ENCODE peak calls at places on chromosomes 16 and 17, in nine cellular contexts. One of them, this sample, is unnamed.

GRCh38 chr17:76974721-76975120 is 106.5 kb downstream of the MGAT5B start:
- DNase-seq in GM23248: no peak
- DNase-seq in KBM-7: no peak
- DNase-seq in mesenteric fat pad: no peak
- DNase-seq in GM04504: no peak
- DNase-seq in Peyer's patch: no peak
- DNase-seq in CD8-positive, alpha-beta T cell: no peak
- DNase-seq in upper lobe of left lung: no peak
- DNase-seq in stimulated activated CD4-positive, alpha-beta T cell treated with anti-CD3 and anti-CD28 coated beads, Interleukin-15, amount 100 ng/mL, for 48 hours: no peak
- DNase-seq in this sample: no peak

GRCh38 chr17:78419970-78420820 is 41.7 kb downstream of the PGS1 start:
- DNase-seq in GM23248: peak
- DNase-seq in Peyer's patch: no peak
- DNase-seq in GM04504: no peak
- DNase-seq in CD8-positive, alpha-beta T cell: no peak
- DNase-seq in upper lobe of left lung: no peak
- DNase-seq in mesenteric fat pad: no peak
- DNase-seq in stimulated activated CD4-positive, alpha-beta T cell treated with anti-CD3 and anti-CD28 coated beads, Interleukin-15, amount 100 ng/mL, for 48 hours: no peak
- DNase-seq in KBM-7: no peak
- DNase-seq in this sample: no peak

GRCh38 chr16:24309222-24309905 is 53.2 kb downstream of the CACNG3 start:
- DNase-seq in upper lobe of left lung: no peak
- DNase-seq in CD8-positive, alpha-beta T cell: no peak
- DNase-seq in GM23248: peak
- DNase-seq in Peyer's patch: no peak
- DNase-seq in mesenteric fat pad: no peak
- DNase-seq in KBM-7: no peak
- DNase-seq in stimulated activated CD4-positive, alpha-beta T cell treated with anti-CD3 and anti-CD28 coated beads, Interleukin-15, amount 100 ng/mL, for 48 hours: peak
- DNase-seq in GM04504: peak
- DNase-seq in this sample: no peak

GRCh38 chr16:46690281-46691178 is 1.1 kb downstream of the ORC6 start:
- DNase-seq in Peyer's patch: no peak
- DNase-seq in GM04504: no peak
- DNase-seq in mesenteric fat pad: no peak
- DNase-seq in upper lobe of left lung: peak
- DNase-seq in KBM-7: peak
- DNase-seq in stimulated activated CD4-positive, alpha-beta T cell treated with anti-CD3 and anti-CD28 coated beads, Interleukin-15, amount 100 ng/mL, for 48 hours: no peak
- DNase-seq in GM23248: peak
- DNase-seq in CD8-positive, alpha-beta T cell: no peak
- DNase-seq in this sample: no peak

GRCh38 chr17:58338907-58339774 is 10.5 kb upstream of the TSPOAP1 start:
- DNase-seq in Peyer's patch: peak
- DNase-seq in GM23248: peak
- DNase-seq in stimulated activated CD4-positive, alpha-beta T cell treated with anti-CD3 and anti-CD28 coated beads, Interleukin-15, amount 100 ng/mL, for 48 hours: no peak
- DNase-seq in GM04504: no peak
- DNase-seq in CD8-positive, alpha-beta T cell: peak
- DNase-seq in upper lobe of left lung: no peak
- DNase-seq in KBM-7: peak
- DNase-seq in mesenteric fat pad: no peak
- DNase-seq in this sample: peak

GRCh38 chr16:66590322-66590721 is 11.1 kb downstream of the CMTM2 start:
- DNase-seq in stimulated activated CD4-positive, alpha-beta T cell treated with anti-CD3 and anti-CD28 coated beads, Interleukin-15, amount 100 ng/mL, for 48 hours: no peak
- DNase-seq in Peyer's patch: no peak
- DNase-seq in GM04504: no peak
- DNase-seq in KBM-7: no peak
- DNase-seq in upper lobe of left lung: no peak
- DNase-seq in GM23248: no peak
- DNase-seq in mesenteric fat pad: no peak
- DNase-seq in CD8-positive, alpha-beta T cell: no peak
- DNase-seq in this sample: no peak

GRCh38 chr16:4692460-4693295 is 684 bp upstream of the NUDT16L1 start:
- DNase-seq in GM23248: peak
- DNase-seq in mesenteric fat pad: no peak
- DNase-seq in GM04504: no peak
- DNase-seq in stimulated activated CD4-positive, alpha-beta T cell treated with anti-CD3 and anti-CD28 coated beads, Interleukin-15, amount 100 ng/mL, for 48 hours: no peak
- DNase-seq in upper lobe of left lung: no peak
- DNase-seq in KBM-7: peak
- DNase-seq in CD8-positive, alpha-beta T cell: no peak
- DNase-seq in Peyer's patch: no peak
- DNase-seq in this sample: peak

GRCh38 chr17:55177159-55177913 is 87.4 kb upstream of the HLF start:
- DNase-seq in Peyer's patch: no peak
- DNase-seq in GM23248: peak
- DNase-seq in stimulated activated CD4-positive, alpha-beta T cell treated with anti-CD3 and anti-CD28 coated beads, Interleukin-15, amount 100 ng/mL, for 48 hours: no peak
- DNase-seq in upper lobe of left lung: no peak
- DNase-seq in mesenteric fat pad: no peak
- DNase-seq in CD8-positive, alpha-beta T cell: no peak
- DNase-seq in KBM-7: no peak
- DNase-seq in GM04504: peak
- DNase-seq in this sample: no peak

GRCh38 chr17:21687136-21687953 is 5.0 kb upstream of the KCNJ18 start:
- DNase-seq in GM23248: no peak
- DNase-seq in Peyer's patch: no peak
- DNase-seq in upper lobe of left lung: peak
- DNase-seq in stimulated activated CD4-positive, alpha-beta T cell treated with anti-CD3 and anti-CD28 coated beads, Interleukin-15, amount 100 ng/mL, for 48 hours: no peak
- DNase-seq in GM04504: no peak
- DNase-seq in mesenteric fat pad: no peak
- DNase-seq in CD8-positive, alpha-beta T cell: no peak
- DNase-seq in KBM-7: no peak
- DNase-seq in this sample: no peak

GRCh38 chr17:67390646-67391480 is 13.8 kb downstream of the PITPNC1 start:
- DNase-seq in GM23248: peak
- DNase-seq in GM04504: peak
- DNase-seq in upper lobe of left lung: no peak
- DNase-seq in Peyer's patch: peak
- DNase-seq in stimulated activated CD4-positive, alpha-beta T cell treated with anti-CD3 and anti-CD28 coated beads, Interleukin-15, amount 100 ng/mL, for 48 hours: peak
- DNase-seq in mesenteric fat pad: no peak
- DNase-seq in KBM-7: peak
- DNase-seq in CD8-positive, alpha-beta T cell: peak
- DNase-seq in this sample: no peak

GRCh38 chr17:48442819-48443218 is 12.8 kb upstream of the SKAP1 start:
- DNase-seq in stimulated activated CD4-positive, alpha-beta T cell treated with anti-CD3 and anti-CD28 coated beads, Interleukin-15, amount 100 ng/mL, for 48 hours: no peak
- DNase-seq in Peyer's patch: no peak
- DNase-seq in mesenteric fat pad: no peak
- DNase-seq in GM23248: no peak
- DNase-seq in GM04504: no peak
- DNase-seq in upper lobe of left lung: no peak
- DNase-seq in CD8-positive, alpha-beta T cell: no peak
- DNase-seq in KBM-7: peak
- DNase-seq in this sample: no peak

GRCh38 chr17:58956997-58957724 is 149.5 kb downstream of the TRIM37 start:
- DNase-seq in CD8-positive, alpha-beta T cell: no peak
- DNase-seq in Peyer's patch: no peak
- DNase-seq in KBM-7: no peak
- DNase-seq in GM23248: peak
- DNase-seq in stimulated activated CD4-positive, alpha-beta T cell treated with anti-CD3 and anti-CD28 coated beads, Interleukin-15, amount 100 ng/mL, for 48 hours: no peak
- DNase-seq in mesenteric fat pad: no peak
- DNase-seq in upper lobe of left lung: no peak
- DNase-seq in GM04504: no peak
- DNase-seq in this sample: no peak